ENCODE peak calls at places on chromosomes 7 and 10, in six cellular contexts. E, Y, K, T, O and V are unnamed samples.

GRCh38 chr7:16817536-16817935 is 12.7 kb upstream of the AGR2 start:
- DNase-seq in E (no peak), Y (no peak), K (no peak), T (no peak), O (no peak), V (no peak)

GRCh38 chr10:27390681-27391080 is 113.4 kb upstream of the RAB18 start:
- DNase-seq in E (peak), Y (no peak), K (no peak), T (no peak), O (no peak), V (no peak)

GRCh38 chr7:80916770-80917681 is 1.8 kb downstream of the SEMA3C start:
- DNase-seq in E (no peak), Y (no peak), K (no peak), T (no peak), O (no peak), V (no peak)

GRCh38 chr7:20331231-20331880 is 656 bp downstream of the ITGB8 start:
- DNase-seq in E (no peak), Y (no peak), K (peak), T (no peak), O (no peak), V (no peak)

GRCh38 chr7:135831451-135832220 is 83.0 kb upstream of the FAM180A start:
- DNase-seq in E (no peak), Y (no peak), K (no peak), T (no peak), O (no peak), V (no peak)

GRCh38 chr7:17195576-17195975 is 102.9 kb upstream of the AHR start:
- DNase-seq in E (no peak), Y (no peak), K (no peak), T (no peak), O (no peak), V (no peak)

GRCh38 chr10:132541129-132541528 is 3.5 kb downstream of the INPP5A start:
- DNase-seq in E (no peak), Y (no peak), K (no peak), T (no peak), O (no peak), V (no peak)

GRCh38 chr10:124353091-124353815 is 65.5 kb downstream of the OAT start:
- DNase-seq in E (no peak), Y (no peak), K (peak), T (no peak), O (no peak), V (no peak)

GRCh38 chr10:44070282-44070681 is 314.6 kb downstream of the CXCL12 start:
- DNase-seq in E (no peak), Y (peak), K (no peak), T (no peak), O (no peak), V (no peak)

GRCh38 chr7:131385039-131385605 is 57.4 kb downstream of the MKLN1 start:
- DNase-seq in E (no peak), Y (no peak), K (no peak), T (no peak), O (no peak), V (no peak)

GRCh38 chr7:112053405-112054069 is 152.7 kb downstream of the DOCK4 start:
- DNase-seq in E (no peak), Y (no peak), K (no peak), T (no peak), O (no peak), V (no peak)

GRCh38 chr10:60123172-60123571 is 216.8 kb upstream of the CCDC6 start:
- DNase-seq in E (peak), Y (no peak), K (no peak), T (peak), O (peak), V (peak)

GRCh38 chr7:118758582-118758981 is 534.1 kb downstream of the ANKRD7 start:
- DNase-seq in E (no peak), Y (no peak), K (no peak), T (no peak), O (no peak), V (no peak)

GRCh38 chr10:71423936-71424335 is 27.2 kb downstream of the CDH23 start:
- DNase-seq in E (no peak), Y (no peak), K (no peak), T (no peak), O (no peak), V (no peak)

GRCh38 chr7:112481833-112482669 is 1.3 kb downstream of the LSMEM1 start:
- DNase-seq in E (peak), Y (peak), K (peak), T (no peak), O (peak), V (peak)

GRCh38 chr7:44283381-44284211 is 41.8 kb downstream of the CAMK2B start:
- DNase-seq in E (no peak), Y (no peak), K (peak), T (no peak), O (no peak), V (no peak)

GRCh38 chr10:60390224-60390626 is 550 bp upstream of the ANK3 start:
- DNase-seq in E (no peak), Y (no peak), K (no peak), T (peak), O (no peak), V (no peak)

GRCh38 chr10:50325449-50326188 is 74.3 kb upstream of the ASAH2 start:
- DNase-seq in E (peak), Y (peak), K (no peak), T (peak), O (peak), V (peak)

GRCh38 chr10:78543749-78544446 is 510.2 kb downstream of the RPS24 start:
- DNase-seq in E (peak), Y (peak), K (no peak), T (peak), O (no peak), V (no peak)

GRCh38 chr10:80472234-80473095 is 18.4 kb downstream of the TSPAN14 start:
- DNase-seq in E (no peak), Y (no peak), K (no peak), T (peak), O (no peak), V (no peak)

GRCh38 chr7:12640299-12641096 is 46.9 kb upstream of the ARL4A start:
- DNase-seq in E (no peak), Y (no peak), K (no peak), T (no peak), O (no peak), V (no peak)

GRCh38 chr7:152459724-152460251 is 24.0 kb upstream of the KMT2C start:
- DNase-seq in E (no peak), Y (no peak), K (no peak), T (no peak), O (no peak), V (peak)

GRCh38 chr7:117582219-117582704 is 102.4 kb downstream of the CFTR start:
- DNase-seq in E (peak), Y (no peak), K (no peak), T (peak), O (no peak), V (no peak)

GRCh38 chr10:62817120-62817762 is 1.1 kb upstream of the EGR2 start:
- DNase-seq in E (no peak), Y (no peak), K (peak), T (no peak), O (no peak), V (no peak)

GRCh38 chr10:124944982-124945381 is 3.1 kb downstream of the ZRANB1 start:
- DNase-seq in E (no peak), Y (no peak), K (no peak), T (no peak), O (no peak), V (no peak)

GRCh38 chr10:95327367-95327766 is 36.6 kb upstream of the PDLIM1 start:
- DNase-seq in E (no peak), Y (no peak), K (no peak), T (no peak), O (no peak), V (peak)

GRCh38 chr10:114687459-114687858 is 29.4 kb upstream of the ABLIM1 start:
- DNase-seq in E (no peak), Y (no peak), K (no peak), T (no peak), O (no peak), V (no peak)

GRCh38 chr10:94097656-94098055 is 103.9 kb downstream of the PLCE1 start:
- DNase-seq in E (no peak), Y (no peak), K (no peak), T (no peak), O (no peak), V (no peak)

GRCh38 chr10:81367132-81367531 is 507.9 kb upstream of the NRG3 start:
- DNase-seq in E (no peak), Y (no peak), K (no peak), T (no peak), O (no peak), V (no peak)

GRCh38 chr10:89029785-89030437 is 39.3 kb downstream of the FAS start:
- DNase-seq in E (peak), Y (peak), K (peak), T (peak), O (peak), V (peak)

GRCh38 chr7:93043393-93043985 is 74.3 kb downstream of the SAMD9 start:
- DNase-seq in E (peak), Y (no peak), K (peak), T (peak), O (peak), V (peak)

GRCh38 chr10:77236700-77237099 is 400.9 kb downstream of the KCNMA1 start:
- DNase-seq in E (no peak), Y (no peak), K (no peak), T (no peak), O (no peak), V (no peak)

GRCh38 chr10:60921631-60922030 is 22.4 kb downstream of the RHOBTB1 start:
- DNase-seq in E (no peak), Y (no peak), K (no peak), T (no peak), O (no peak), V (no peak)

GRCh38 chr7:130275826-130276291 is 9.2 kb downstream of the CPA2 start:
- DNase-seq in E (no peak), Y (no peak), K (no peak), T (no peak), O (no peak), V (no peak)

DNA sequence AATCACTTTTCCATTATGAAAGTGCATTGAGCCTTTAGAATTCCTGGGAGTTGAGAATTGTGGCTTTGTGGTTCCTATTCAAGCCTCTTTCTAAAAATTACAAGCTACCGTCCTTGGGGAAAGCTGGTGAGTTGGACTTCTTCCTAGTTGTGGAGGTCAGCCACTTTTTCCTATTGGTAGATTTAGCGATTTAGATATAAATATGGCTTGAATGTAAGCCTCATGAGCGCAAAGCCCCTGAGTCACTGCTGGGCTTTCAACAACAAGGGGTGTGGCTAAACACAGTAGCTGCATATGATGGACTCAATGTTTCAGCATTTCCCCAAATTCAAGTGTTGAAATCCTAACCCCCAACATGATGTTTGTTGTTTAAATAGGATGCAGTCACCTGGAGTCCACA is 150.0 kb upstream of the IGFBP3 start:
- DNase-seq in E (no peak), Y (no peak), K (no peak), T (no peak), O (no peak), V (no peak)
- TF ChIP-seq CTCF in E (no peak), Y (no peak), K (no peak), T (no peak), O (no peak), V (no peak)

GRCh38 chr10:103367782-103368518 is at the start of gene TAF5:
- DNase-seq in E (peak), Y (peak), K (peak), T (peak), O (peak), V (peak)
- TF ChIP-seq CTCF in E (no peak), Y (no peak), K (no peak), T (no peak), O (no peak), V (no peak)

DNA sequence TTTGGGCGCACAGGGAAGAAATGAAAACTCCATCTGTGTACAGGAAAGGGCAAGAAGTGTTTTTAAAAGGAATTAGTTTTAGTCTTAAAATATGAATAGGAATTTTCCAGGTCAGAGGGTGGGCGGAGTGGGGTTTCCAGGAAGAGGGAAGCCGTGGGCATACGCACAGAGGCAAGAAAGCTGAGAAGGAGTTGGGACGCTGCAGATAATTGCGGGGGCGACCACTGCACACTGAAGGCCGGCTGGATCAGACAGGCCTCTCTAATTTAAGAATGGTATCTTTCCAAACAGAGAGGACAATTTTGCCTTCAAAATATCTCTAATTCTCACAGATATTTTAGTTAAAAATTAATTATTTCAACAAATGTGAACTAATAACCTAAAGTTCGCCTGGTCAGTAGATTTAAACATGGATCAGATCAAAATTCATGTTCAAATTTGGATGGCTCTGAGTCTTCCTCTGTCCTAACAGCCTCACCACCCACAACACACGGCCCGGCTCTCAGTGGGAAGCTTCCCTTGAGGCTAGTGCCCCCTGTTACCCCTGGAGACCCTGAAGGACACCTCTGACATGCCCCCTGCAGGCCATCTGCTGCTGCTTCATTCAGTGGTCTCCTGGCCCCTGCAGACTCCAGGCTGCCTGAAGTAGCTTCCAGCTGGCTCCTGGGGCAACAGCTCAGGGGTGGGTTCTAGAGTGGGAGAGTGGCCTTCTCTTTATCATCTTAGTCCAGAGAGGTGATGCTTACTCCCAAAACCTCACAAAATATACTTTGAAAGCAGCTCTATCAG is 189.3 kb upstream of the INHBA start:
- DNase-seq in E (no peak), Y (no peak), K (peak), T (no peak), O (no peak), V (no peak)
- TF ChIP-seq CTCF in E (no peak), Y (no peak), K (peak), T (no peak), O (no peak), V (peak)

DNA sequence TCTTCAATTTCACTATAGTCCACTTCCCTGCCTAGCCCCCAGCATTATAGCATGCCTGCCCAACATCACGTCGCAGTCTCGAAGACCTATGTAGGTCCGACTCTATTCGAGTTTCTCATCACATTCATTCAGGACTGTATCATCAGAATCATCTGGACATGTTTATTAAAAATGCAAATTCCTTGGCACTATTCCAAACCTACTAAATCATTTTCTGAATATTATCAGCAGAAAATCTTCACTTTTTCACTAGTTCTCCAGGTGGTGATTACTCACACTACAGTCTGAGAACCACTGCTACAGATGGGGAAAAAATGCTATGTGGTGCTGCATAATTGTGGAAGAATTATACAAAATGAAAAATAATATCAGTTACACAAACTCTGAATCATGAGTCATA is 29.3 kb upstream of the ETV1 start:
- DNase-seq in E (no peak), Y (no peak), K (no peak), T (no peak), O (no peak), V (no peak)
- TF ChIP-seq CTCF in E (no peak), Y (no peak), K (no peak), T (no peak), O (no peak), V (no peak)